ENCODE peak calls at places on chromosomes 12 and 14, in seven cellular contexts. One of them, this sample, is unnamed.

GRCh38 chr12:16524378-16524777 is 81.6 kb downstream of the LMO3 start:
- DNase-seq in ACHN: no peak
- DNase-seq in NCI-H748 treated with DMSO at 0.1 percent for 48 hours: peak
- DNase-seq in epithelial cell of proximal tubule: no peak
- DNase-seq in GM23338: no peak
- DNase-seq in uterus: no peak
- DNase-seq in astrocyte: no peak
- DNase-seq in this sample: no peak

GRCh38 chr12:42482820-42483533 is 106.6 kb downstream of the PRICKLE1 start:
- DNase-seq in ACHN: peak
- DNase-seq in NCI-H748 treated with DMSO at 0.1 percent for 48 hours: peak
- DNase-seq in epithelial cell of proximal tubule: no peak
- DNase-seq in GM23338: peak
- DNase-seq in uterus: peak
- DNase-seq in astrocyte: peak
- DNase-seq in this sample: no peak

GRCh38 chr12:50537538-50537919 is 32.7 kb downstream of the DIP2B start:
- DNase-seq in ACHN: peak
- DNase-seq in NCI-H748 treated with DMSO at 0.1 percent for 48 hours: no peak
- DNase-seq in epithelial cell of proximal tubule: no peak
- DNase-seq in GM23338: no peak
- DNase-seq in uterus: no peak
- DNase-seq in astrocyte: peak
- DNase-seq in this sample: no peak

GRCh38 chr14:75339059-75339458 is 60.4 kb downstream of the FOS start:
- DNase-seq in ACHN: no peak
- DNase-seq in NCI-H748 treated with DMSO at 0.1 percent for 48 hours: no peak
- DNase-seq in epithelial cell of proximal tubule: no peak
- DNase-seq in GM23338: no peak
- DNase-seq in uterus: no peak
- DNase-seq in astrocyte: peak
- DNase-seq in this sample: peak

GRCh38 chr12:98492580-98493140 is 22.7 kb upstream of the TMPO start:
- DNase-seq in ACHN: no peak
- DNase-seq in NCI-H748 treated with DMSO at 0.1 percent for 48 hours: no peak
- DNase-seq in epithelial cell of proximal tubule: no peak
- DNase-seq in GM23338: peak
- DNase-seq in uterus: peak
- DNase-seq in astrocyte: no peak
- DNase-seq in this sample: no peak

GRCh38 chr12:43836455-43836989 is 641 bp downstream of the TMEM117 start:
- DNase-seq in ACHN: peak
- DNase-seq in NCI-H748 treated with DMSO at 0.1 percent for 48 hours: no peak
- DNase-seq in epithelial cell of proximal tubule: no peak
- DNase-seq in GM23338: no peak
- DNase-seq in uterus: peak
- DNase-seq in astrocyte: peak
- DNase-seq in this sample: no peak

GRCh38 chr12:19707948-19708409 is 268.7 kb downstream of the AEBP2 start:
- DNase-seq in ACHN: no peak
- DNase-seq in NCI-H748 treated with DMSO at 0.1 percent for 48 hours: no peak
- DNase-seq in epithelial cell of proximal tubule: no peak
- DNase-seq in GM23338: no peak
- DNase-seq in uterus: no peak
- DNase-seq in astrocyte: peak
- DNase-seq in this sample: no peak

GRCh38 chr14:50225067-50225973 is 6.1 kb downstream of the SOS2 start:
- DNase-seq in ACHN: peak
- DNase-seq in NCI-H748 treated with DMSO at 0.1 percent for 48 hours: no peak
- DNase-seq in epithelial cell of proximal tubule: peak
- DNase-seq in GM23338: peak
- DNase-seq in uterus: no peak
- DNase-seq in astrocyte: peak
- DNase-seq in this sample: peak

GRCh38 chr14:68984686-68985085 is 5.6 kb upstream of the ACTN1 start:
- DNase-seq in ACHN: no peak
- DNase-seq in NCI-H748 treated with DMSO at 0.1 percent for 48 hours: no peak
- DNase-seq in epithelial cell of proximal tubule: no peak
- DNase-seq in GM23338: no peak
- DNase-seq in uterus: no peak
- DNase-seq in astrocyte: no peak
- DNase-seq in this sample: no peak

This sample was measured in kidney epithelial cell.